ENCODE peak calls at places on chromosomes 13 and 19, in ten cellular contexts. V, H, K, Y, L, P, F, I, N and B are unnamed samples.

GRCh38 chr19:53868091-53868891 is 608 bp downstream of the MYADM start:
- DNase-seq in V (peak), H (no peak), K (peak), Y (peak), L (peak), P (peak), F (peak), I (no peak), N (peak), B (no peak)

GRCh38 chr19:58059003-58059671 is at the start of gene ZNF135:
- DNase-seq in V (peak), H (no peak), K (peak), Y (peak), L (peak), P (peak), F (peak), I (peak), N (peak), B (no peak)

GRCh38 chr13:31824705-31825512 is 85.6 kb downstream of the RXFP2 start:
- DNase-seq in V (no peak), H (no peak), K (no peak), Y (no peak), L (no peak), P (no peak), F (no peak), I (no peak), N (no peak), B (no peak)

GRCh38 chr13:80141114-80141849 is 199.6 kb downstream of the SPRY2 start:
- DNase-seq in V (no peak), H (no peak), K (peak), Y (no peak), L (no peak), P (no peak), F (peak), I (no peak), N (peak), B (no peak)

GRCh38 chr19:52673014-52673413 is 34.9 kb upstream of the ZNF83 start:
- DNase-seq in V (no peak), H (no peak), K (no peak), Y (no peak), L (no peak), P (no peak), F (no peak), I (no peak), N (no peak), B (no peak)

GRCh38 chr19:29711584-29712132 is 3.4 kb downstream of the C19orf12 start:
- DNase-seq in V (no peak), H (no peak), K (no peak), Y (no peak), L (no peak), P (no peak), F (no peak), I (no peak), N (no peak), B (no peak)

GRCh38 chr19:11451942-11452813 is 16.7 kb downstream of the PRKCSH start:
- DNase-seq in V (peak), H (no peak), K (no peak), Y (peak), L (no peak), P (no peak), F (no peak), I (no peak), N (no peak), B (no peak)

GRCh38 chr13:114109646-114110045 is 22.8 kb downstream of the RASA3 start:
- DNase-seq in V (no peak), H (no peak), K (no peak), Y (peak), L (peak), P (no peak), F (no peak), I (no peak), N (no peak), B (no peak)

GRCh38 chr19:51959791-51960190 is 26.8 kb downstream of the ZNF350 start:
- DNase-seq in V (no peak), H (no peak), K (no peak), Y (no peak), L (no peak), P (peak), F (no peak), I (no peak), N (no peak), B (no peak)

GRCh38 chr19:21256722-21257121 is 72.5 kb downstream of the ZNF708 start:
- DNase-seq in V (peak), H (peak), K (no peak), Y (peak), L (no peak), P (no peak), F (no peak), I (peak), N (no peak), B (no peak)

GRCh38 chr13:106432636-106433035 is 102.8 kb downstream of the EFNB2 start:
- DNase-seq in V (no peak), H (peak), K (no peak), Y (no peak), L (no peak), P (no peak), F (no peak), I (no peak), N (no peak), B (no peak)

GRCh38 chr13:43014162-43014561 is 9.2 kb upstream of the DNAJC15 start:
- DNase-seq in V (no peak), H (no peak), K (no peak), Y (peak), L (no peak), P (no peak), F (no peak), I (no peak), N (no peak), B (no peak)

GRCh38 chr19:55494172-55494761 is 6.0 kb downstream of the SSC5D start:
- DNase-seq in V (no peak), H (no peak), K (no peak), Y (no peak), L (no peak), P (no peak), F (no peak), I (no peak), N (no peak), B (no peak)

GRCh38 chr13:93368705-93369104 is 142.1 kb downstream of the GPC6 start:
- DNase-seq in V (no peak), H (no peak), K (no peak), Y (no peak), L (no peak), P (no peak), F (no peak), I (no peak), N (no peak), B (peak)

GRCh38 chr13:102599451-102600012 is 2.7 kb downstream of the TPP2 start:
- DNase-seq in V (no peak), H (no peak), K (no peak), Y (no peak), L (no peak), P (no peak), F (no peak), I (no peak), N (no peak), B (no peak)

GRCh38 chr13:91659583-91660415 is 261.4 kb downstream of the GPC5 start:
- DNase-seq in V (no peak), H (no peak), K (no peak), Y (no peak), L (no peak), P (no peak), F (no peak), I (no peak), N (no peak), B (no peak)

GRCh38 chr13:33367931-33368330 is 82.4 kb upstream of the STARD13 start:
- DNase-seq in V (no peak), H (no peak), K (peak), Y (no peak), L (no peak), P (no peak), F (peak), I (no peak), N (no peak), B (no peak)

GRCh38 chr19:14111486-14111885 is 6.1 kb downstream of the PRKACA start:
- DNase-seq in V (no peak), H (no peak), K (no peak), Y (no peak), L (no peak), P (no peak), F (no peak), I (no peak), N (no peak), B (no peak)

GRCh38 chr19:14114439-14114838 is 3.1 kb downstream of the PRKACA start:
- DNase-seq in V (no peak), H (no peak), K (no peak), Y (no peak), L (no peak), P (no peak), F (no peak), I (no peak), N (no peak), B (no peak)

GRCh38 chr19:14112051-14112808 is 5.3 kb downstream of the PRKACA start:
- DNase-seq in V (peak), H (no peak), K (no peak), Y (no peak), L (no peak), P (no peak), F (no peak), I (no peak), N (no peak), B (no peak)

GRCh38 chr19:14113762-14114414 is 3.7 kb downstream of the PRKACA start:
- DNase-seq in V (peak), H (peak), K (no peak), Y (no peak), L (peak), P (no peak), F (no peak), I (no peak), N (no peak), B (no peak)

GRCh38 chr19:14112809-14113385 is 4.7 kb downstream of the PRKACA start:
- DNase-seq in V (peak), H (no peak), K (no peak), Y (no peak), L (no peak), P (no peak), F (no peak), I (no peak), N (no peak), B (no peak)
- TF ChIP-seq POLR2AphosphoS5 in V (no peak), H (no peak), K (no peak), Y (no peak), L (no peak), P (no peak), F (no peak), I (no peak), N (no peak), B (no peak)

GRCh38 chr19:6586056-6586455 is 4.9 kb downstream of the CD70 start:
- DNase-seq in V (no peak), H (no peak), K (no peak), Y (no peak), L (no peak), P (no peak), F (no peak), I (no peak), N (no peak), B (no peak)

GRCh38 chr19:6587998-6588507 is 2.9 kb downstream of the CD70 start:
- DNase-seq in V (peak), H (no peak), K (no peak), Y (no peak), L (no peak), P (no peak), F (no peak), I (no peak), N (no peak), B (no peak)

GRCh38 chr19:6587093-6587820 is 3.7 kb downstream of the CD70 start:
- DNase-seq in V (peak), H (no peak), K (no peak), Y (no peak), L (no peak), P (no peak), F (no peak), I (no peak), N (no peak), B (no peak)

GRCh38 chr19:6588508-6589345 is 2.2 kb downstream of the CD70 start:
- DNase-seq in V (peak), H (no peak), K (no peak), Y (no peak), L (no peak), P (no peak), F (no peak), I (no peak), N (no peak), B (no peak)

GRCh38 chr19:6586726-6587092 is 4.2 kb downstream of the CD70 start:
- DNase-seq in V (no peak), H (no peak), K (no peak), Y (no peak), L (no peak), P (no peak), F (no peak), I (no peak), N (no peak), B (no peak)
- H3K4me3 ChIP-seq in V (peak), H (no peak), K (no peak), Y (no peak), L (no peak), P (no peak), F (no peak), I (peak), N (no peak), B (peak)

GRCh38 chr19:4032436-4032835 is 24.9 kb downstream of the PIAS4 start:
- DNase-seq in V (no peak), H (no peak), K (no peak), Y (no peak), L (no peak), P (no peak), F (no peak), I (no peak), N (no peak), B (no peak)
- TF ChIP-seq POLR2AphosphoS5 in V (no peak), H (no peak), K (no peak), Y (no peak), L (no peak), P (no peak), F (no peak), I (no peak), N (no peak), B (no peak)

GRCh38 chr13:41059466-41059865 is 1.8 kb upstream of the WBP4 start:
- DNase-seq in V (peak), H (no peak), K (peak), Y (peak), L (no peak), P (no peak), F (no peak), I (no peak), N (no peak), B (no peak)

GRCh38 chr13:41059896-41060722 is 1.2 kb upstream of the WBP4 start:
- DNase-seq in V (peak), H (peak), K (peak), Y (peak), L (peak), P (peak), F (peak), I (peak), N (peak), B (peak)

GRCh38 chr13:41060723-41061074 is 610 bp upstream of the WBP4 start:
- DNase-seq in V (peak), H (peak), K (peak), Y (peak), L (peak), P (peak), F (peak), I (peak), N (peak), B (no peak)

GRCh38 chr13:41056996-41057711 is 4.2 kb upstream of the WBP4 start:
- DNase-seq in V (no peak), H (no peak), K (no peak), Y (no peak), L (no peak), P (no peak), F (no peak), I (no peak), N (no peak), B (no peak)

GRCh38 chr13:41058229-41059070 is 2.9 kb upstream of the WBP4 start:
- DNase-seq in V (no peak), H (no peak), K (no peak), Y (no peak), L (no peak), P (no peak), F (no peak), I (no peak), N (no peak), B (no peak)
- H3K4me3 ChIP-seq in V (peak), H (peak), K (no peak), Y (peak), L (no peak), P (peak), F (peak), I (peak), N (peak), B (peak)

GRCh38 chr19:4516939-4517300 is 1.4 kb downstream of the PLIN4 start:
- DNase-seq in V (no peak), H (no peak), K (no peak), Y (no peak), L (no peak), P (no peak), F (no peak), I (no peak), N (no peak), B (no peak)
- TF ChIP-seq POLR2AphosphoS5 in V (no peak), H (no peak), K (no peak), Y (no peak), L (no peak), P (no peak), F (no peak), I (no peak), N (no peak), B (no peak)

DNA sequence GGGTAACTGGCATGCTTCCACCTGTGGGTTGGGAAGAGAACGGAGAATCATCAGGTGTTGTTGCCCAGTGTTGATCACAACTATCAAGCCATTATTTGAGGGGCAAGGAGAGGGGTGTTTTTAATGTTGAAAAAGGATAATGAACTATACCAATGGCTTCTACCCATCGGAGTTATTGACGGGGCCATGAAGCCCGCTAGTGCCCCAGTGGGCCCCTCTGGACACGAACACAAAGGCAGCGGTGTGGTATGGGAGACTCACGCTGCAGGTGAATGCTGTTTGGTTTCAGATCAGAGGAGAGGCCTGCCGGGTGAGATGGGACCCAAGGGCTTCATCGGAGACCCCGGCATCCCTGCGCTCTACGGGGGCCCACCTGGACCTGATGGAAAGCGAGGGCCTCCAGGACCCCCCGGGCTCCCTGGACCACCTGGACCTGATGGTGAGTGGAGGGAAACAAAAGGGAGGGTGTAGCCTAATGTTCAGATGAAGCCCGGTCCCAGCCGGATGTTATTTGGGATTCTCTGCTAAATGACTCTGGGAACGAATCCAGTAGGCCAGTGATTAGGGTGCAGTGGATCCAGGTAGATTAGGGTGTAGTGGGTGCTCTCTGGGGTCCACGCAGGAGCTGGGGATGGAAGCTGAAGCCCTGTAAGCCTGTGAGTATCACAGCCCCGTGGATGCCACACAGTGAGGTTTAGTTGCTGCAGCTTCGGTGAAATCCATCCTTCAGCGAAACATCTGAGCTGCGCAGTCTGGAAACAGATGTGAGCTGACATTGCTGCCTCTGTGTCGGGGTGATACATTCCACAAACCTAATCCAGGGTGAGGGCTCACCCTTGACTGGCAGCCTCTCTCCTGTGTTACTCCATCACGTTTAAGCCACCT is 111.3 kb downstream of the RAB20 start:
- DNase-seq in V (no peak), H (no peak), K (no peak), Y (no peak), L (no peak), P (no peak), F (no peak), I (no peak), N (no peak), B (no peak)
- H3K4me3 ChIP-seq in V (no peak), H (no peak), K (no peak), Y (no peak), L (no peak), P (no peak), F (no peak), I (no peak), N (no peak), B (no peak)

DNA sequence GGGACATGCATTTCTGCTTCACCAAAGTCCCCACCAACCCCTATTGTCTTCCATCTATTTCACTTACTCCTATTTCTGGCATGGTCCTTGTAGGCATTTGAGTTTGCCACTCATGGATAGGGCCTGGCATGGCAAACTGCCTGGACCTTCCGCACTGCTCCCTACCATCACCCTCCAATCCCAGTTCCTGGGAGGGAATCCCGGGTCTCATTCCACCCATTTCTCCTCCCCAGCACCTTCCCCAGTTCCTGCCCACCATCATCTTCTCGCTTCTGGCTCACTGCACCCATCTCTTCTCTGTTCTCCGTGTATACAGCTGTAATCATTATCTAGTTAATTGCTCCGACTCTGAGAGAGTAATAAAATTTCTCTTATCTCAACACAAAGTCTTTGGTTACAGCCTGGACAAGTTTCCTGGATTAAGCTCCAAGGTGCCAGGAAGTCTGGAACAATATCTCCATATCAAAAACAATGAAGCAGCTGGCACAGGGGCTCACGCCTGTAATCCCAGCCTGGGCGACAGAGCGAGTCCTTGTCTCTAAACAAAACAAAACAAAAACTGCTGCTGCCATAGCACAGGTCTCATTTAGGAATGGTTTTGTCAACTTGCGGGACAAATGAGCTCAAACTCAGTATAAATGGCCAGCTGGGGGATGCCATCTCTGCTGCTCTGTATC is 17.0 kb upstream of the COX7A1 start:
- DNase-seq in V (peak), H (no peak), K (peak), Y (no peak), L (peak), P (peak), F (peak), I (no peak), N (no peak), B (peak)
- TF ChIP-seq POLR2AphosphoS5 in V (no peak), H (no peak), K (no peak), Y (no peak), L (peak), P (peak), F (peak), I (no peak), N (no peak), B (no peak)